ENCODE peak calls at places on chromosomes 3 and 15, in six cellular contexts. Q is mesendoderm, B is neural progenitor cell, G is breast epithelium, S is mammary epithelial cell, E is thyroid gland. T is an unnamed sample.

GRCh38 chr15:33735637-33736247 is 232.6 kb upstream of the CHRM5 start:
- DNase-seq in Q (peak; percentile 48), B (peak; percentile 72), E (peak; percentile 41), G (no peak), S (peak; percentile 24), T (peak; percentile 13)

GRCh38 chr15:39833515-39833981 is 50.9 kb upstream of the FSIP1 start:
- DNase-seq in B (no peak), E (no peak), Q (no peak), S (peak; percentile 25), G (no peak), T (no peak)

GRCh38 chr15:59931642-59932296 is 72.3 kb upstream of the FOXB1 start:
- DNase-seq in Q (no peak), B (no peak), S (no peak), E (no peak), G (no peak), T (no peak)

GRCh38 chr3:468172-468571 is 271.6 kb downstream of the CHL1 start:
- DNase-seq in Q (peak; percentile 29), G (no peak), E (no peak), B (peak; percentile 33), S (no peak), T (no peak)

GRCh38 chr3:138850151-138850550 is 15.4 kb upstream of the PIK3CB start:
- DNase-seq in B (no peak), Q (peak; percentile 14), S (no peak), E (peak; percentile 66), G (no peak), T (no peak)

GRCh38 chr3:5181479-5182141 is 5.9 kb upstream of the EDEM1 start:
- DNase-seq in S (no peak), B (no peak), Q (no peak), E (no peak), G (no peak), T (no peak)

GRCh38 chr15:33234019-33234418 is 39.5 kb upstream of the FMN1 start:
- DNase-seq in Q (peak; percentile 74), S (peak; percentile 67), E (peak; percentile 35), B (peak; percentile 50), G (no peak), T (peak; percentile 67)

GRCh38 chr15:33492434-33493052 is 181.8 kb downstream of the RYR3 start:
- DNase-seq in E (no peak), G (no peak), S (no peak), B (no peak), Q (peak; percentile 22), T (no peak)

GRCh38 chr3:12040902-12041301 is 36.7 kb downstream of the SYN2 start:
- DNase-seq in B (no peak), E (no peak), Q (no peak), S (no peak), G (no peak), T (no peak)

GRCh38 chr15:72285927-72286516 is 13.7 kb upstream of the PARP6 start:
- DNase-seq in G (no peak), Q (peak; percentile 63), E (peak; percentile 23), S (no peak), B (peak; percentile 69), T (peak; percentile 31)

GRCh38 chr3:159233734-159234133 is 431.9 kb downstream of the MFSD1 start:
- DNase-seq in Q (no peak), B (no peak), S (no peak), E (no peak), G (no peak), T (no peak)

GRCh38 chr3:184348057-184348382 is 10.6 kb downstream of the FAM131A start:
- DNase-seq in G (no peak), S (no peak), B (no peak), E (peak; percentile 27), Q (no peak), T (no peak)

GRCh38 chr3:151382671-151383070 is 1.9 kb downstream of the P2RY12 start:
- DNase-seq in E (no peak), Q (no peak), S (no peak), B (no peak), G (no peak), T (no peak)

GRCh38 chr15:28133281-28133680 is 34.2 kb upstream of the OCA2 start:
- DNase-seq in G (no peak), B (no peak), S (no peak), Q (no peak), E (no peak), T (no peak)

GRCh38 chr3:13093687-13094086 is 20.5 kb upstream of the IQSEC1 start:
- DNase-seq in B (peak; percentile 31), Q (peak; percentile 49), S (no peak), E (no peak), G (no peak), T (no peak)

GRCh38 chr3:152771120-152771519 is 63.8 kb upstream of the P2RY1 start:
- DNase-seq in S (no peak), G (no peak), B (no peak), Q (no peak), E (no peak), T (no peak)

GRCh38 chr3:34066999-34067398 is 268.6 kb downstream of the PDCD6IP start:
- DNase-seq in S (no peak), B (no peak), E (no peak), Q (no peak), G (no peak), T (no peak)

GRCh38 chr3:9795212-9795611 is 2.3 kb downstream of the ARPC4 start:
- DNase-seq in E (no peak), S (no peak), Q (no peak), G (no peak), B (no peak), T (no peak)

GRCh38 chr15:93025625-93025982 is 63.4 kb downstream of the RGMA start:
- DNase-seq in B (no peak), E (no peak), Q (no peak), G (no peak), S (no peak), T (no peak)

GRCh38 chr15:93028632-93029612 is 60.1 kb downstream of the RGMA start:
- DNase-seq in G (peak; percentile 87), E (peak; percentile 94), Q (no peak), B (no peak), S (peak; percentile 90), T (peak; percentile 84)

GRCh38 chr15:93028111-93028631 is 60.8 kb downstream of the RGMA start:
- DNase-seq in B (no peak), E (no peak), Q (no peak), S (no peak), G (no peak), T (no peak)

GRCh38 chr15:93026359-93026758 is 62.7 kb downstream of the RGMA start:
- DNase-seq in Q (no peak), E (no peak), B (no peak), S (no peak), G (no peak), T (no peak)

GRCh38 chr15:93027413-93027812 is 61.6 kb downstream of the RGMA start:
- DNase-seq in G (no peak), B (no peak), S (no peak), Q (no peak), E (no peak), T (no peak)
- H3K4me1 ChIP-seq in G (peaks cover 10% of the 10 kb centered on the region), B (peaks cover 8% of the 10 kb centered on the region), S (peaks cover 33% of the 10 kb centered on the region), Q (no peaks in the 10 kb centered on the region), E (peaks cover 7% of the 10 kb centered on the region), T (peaks cover 31% of the 10 kb centered on the region)

GRCh38 chr15:74587924-74588323 is 27.7 kb upstream of the CLK3 start:
- DNase-seq in E (no peak), S (no peak), Q (no peak), B (no peak), G (no peak), T (no peak)
- H3K36me3 ChIP-seq in E (peaks cover 11% of the 10 kb centered on the region), S (peaks cover 14% of the 10 kb centered on the region), Q (peaks cover 3% of the 10 kb centered on the region), B (no peaks in the 10 kb centered on the region), G (no peaks in the 10 kb centered on the region), T (no peaks in the 10 kb centered on the region)

GRCh38 chr15:42085236-42085605 is 9.1 kb downstream of the PLA2G4D start:
- DNase-seq in S (no peak), G (no peak), Q (no peak), E (no peak), B (no peak), T (no peak)

GRCh38 chr15:42082832-42083604 is 11.3 kb downstream of the PLA2G4D start:
- DNase-seq in S (no peak), Q (no peak), E (no peak), G (no peak), B (no peak), T (no peak)

GRCh38 chr15:42084465-42085235 is 9.7 kb downstream of the PLA2G4D start:
- DNase-seq in Q (peak; percentile 85), E (peak; percentile 61), G (peak; percentile 35), B (peak; percentile 76), S (peak; percentile 94), T (peak; percentile 39)

GRCh38 chr15:42083605-42083908 is 10.8 kb downstream of the PLA2G4D start:
- DNase-seq in G (no peak), E (no peak), S (no peak), B (no peak), Q (no peak), T (no peak)

DNA sequence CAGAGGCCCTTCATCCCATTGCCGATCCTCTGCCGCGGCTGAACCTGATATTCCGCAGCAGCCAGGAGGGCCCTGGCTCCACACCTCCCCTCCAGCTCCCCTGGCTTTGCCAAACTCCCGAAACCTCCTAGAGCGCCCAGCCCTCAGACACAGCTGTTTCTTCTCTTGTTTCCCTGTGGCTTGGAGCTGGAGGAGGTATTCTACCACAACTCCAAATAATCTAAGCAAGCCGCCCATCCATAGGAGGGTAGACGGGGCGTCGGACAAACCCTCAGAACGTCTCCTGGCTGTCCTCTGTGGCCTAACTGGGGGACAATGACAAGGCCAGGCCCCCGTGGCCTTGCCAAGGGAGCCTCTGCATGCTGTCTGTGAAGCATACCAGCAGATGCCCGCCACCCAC is 10.4 kb downstream of the PLA2G4D start:
- DNase-seq in Q (no peak), S (no peak), G (no peak), E (no peak), B (no peak), T (no peak)
- H3K27ac ChIP-seq in Q (no peak overlapping the region), S (no peak overlapping the region), G (no peak overlapping the region), E (no peak overlapping the region), B (no peak overlapping the region), T (no peak overlapping the region)

GRCh38 chr15:66938114-66938830 is 127.1 kb upstream of the SMAD3 start:
- DNase-seq in E (no peak), Q (no peak), G (no peak), B (no peak), S (no peak), T (no peak)

GRCh38 chr15:66939016-66939415 is 126.4 kb upstream of the SMAD3 start:
- DNase-seq in S (no peak), B (no peak), Q (no peak), G (no peak), E (no peak), T (no peak)

GRCh38 chr15:66941231-66941711 is 124.1 kb upstream of the SMAD3 start:
- DNase-seq in S (no peak), Q (no peak), G (no peak), B (no peak), E (peak; percentile 32), T (no peak)

GRCh38 chr15:66940368-66940767 is 125.0 kb upstream of the SMAD3 start:
- DNase-seq in Q (no peak), E (no peak), G (no peak), S (peak; percentile 73), B (no peak), T (no peak)

DNA sequence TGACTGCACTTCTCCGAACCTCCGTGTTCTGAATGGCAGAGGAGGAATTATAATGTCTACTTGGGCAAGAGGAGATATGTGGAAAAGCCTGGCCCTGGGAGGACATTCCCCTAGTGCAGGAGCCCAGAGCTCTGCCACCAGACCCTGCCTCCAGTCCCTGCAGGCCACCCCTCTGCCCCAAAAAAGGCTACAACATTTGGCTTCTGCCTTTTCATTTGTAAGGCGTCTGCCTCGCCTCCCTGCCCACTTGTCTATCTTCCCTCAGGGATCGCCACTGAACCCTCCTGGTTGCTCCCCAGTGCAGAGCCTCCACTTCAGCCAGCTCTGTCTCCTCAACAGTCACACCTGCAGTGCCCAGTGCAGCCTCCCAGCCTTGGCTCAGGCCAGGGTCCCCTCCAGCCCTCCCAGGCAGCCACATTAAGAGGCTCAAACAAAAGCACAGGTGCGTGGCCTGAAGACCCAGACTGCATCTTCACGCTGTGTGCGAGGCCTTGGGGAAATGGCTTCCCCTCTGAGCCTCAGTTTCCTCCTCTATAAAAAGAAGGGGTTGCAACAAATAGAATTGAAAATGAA is 125.9 kb upstream of the SMAD3 start:
- DNase-seq in S (no peak), E (no peak), G (no peak), Q (no peak), B (no peak), T (no peak)
- H3K4me1 ChIP-seq in S (peaks cover 3% of the 10 kb centered on the region), E (no peaks in the 10 kb centered on the region), G (no peaks in the 10 kb centered on the region), Q (no peaks in the 10 kb centered on the region), B (peaks cover 11% of the 10 kb centered on the region), T (no peaks in the 10 kb centered on the region)

T was measured in prostate gland.